ENCODE peak calls at places on chromosome 17, in nine cellular contexts. One of them, this sample, is unnamed.

GRCh38 chr17:75764711-75765421 is at the start of gene GALK1:
- DNase-seq in endodermal cell: peak
- DNase-seq in GM12878: no peak
- DNase-seq in NCI-H69: peak
- DNase-seq in MM.1S: peak
- DNase-seq in renal cortical epithelial cell: no peak
- DNase-seq in neural crest cell: peak
- DNase-seq in HEK293T: peak
- DNase-seq in thyroid gland: peak
- DNase-seq in this sample: peak

GRCh38 chr17:74497471-74497870 is 31.0 kb downstream of the CD300A start:
- DNase-seq in endodermal cell: no peak
- DNase-seq in GM12878: no peak
- DNase-seq in NCI-H69: no peak
- DNase-seq in MM.1S: no peak
- DNase-seq in renal cortical epithelial cell: no peak
- DNase-seq in neural crest cell: no peak
- DNase-seq in HEK293T: no peak
- DNase-seq in thyroid gland: no peak
- DNase-seq in this sample: no peak

GRCh38 chr17:64254755-64255154 is 8.3 kb downstream of the TEX2 start:
- DNase-seq in endodermal cell: no peak
- DNase-seq in GM12878: no peak
- DNase-seq in NCI-H69: no peak
- DNase-seq in MM.1S: no peak
- DNase-seq in renal cortical epithelial cell: no peak
- DNase-seq in neural crest cell: no peak
- DNase-seq in HEK293T: no peak
- DNase-seq in thyroid gland: peak
- DNase-seq in this sample: peak

GRCh38 chr17:7557825-7558543 is 566 bp upstream of the TNFSF13 start:
- DNase-seq in endodermal cell: peak
- DNase-seq in GM12878: no peak
- DNase-seq in NCI-H69: peak
- DNase-seq in MM.1S: peak
- DNase-seq in renal cortical epithelial cell: peak
- DNase-seq in neural crest cell: no peak
- DNase-seq in HEK293T: no peak
- DNase-seq in thyroid gland: peak
- DNase-seq in this sample: no peak

GRCh38 chr17:1154704-1155103 is 25.1 kb downstream of the ABR start:
- DNase-seq in endodermal cell: no peak
- DNase-seq in GM12878: no peak
- DNase-seq in NCI-H69: no peak
- DNase-seq in MM.1S: no peak
- DNase-seq in renal cortical epithelial cell: no peak
- DNase-seq in neural crest cell: no peak
- DNase-seq in HEK293T: no peak
- DNase-seq in thyroid gland: no peak
- DNase-seq in this sample: no peak

GRCh38 chr17:55705847-55706246 is 16.8 kb downstream of the TMEM100 start:
- DNase-seq in endodermal cell: peak
- DNase-seq in GM12878: peak
- DNase-seq in NCI-H69: peak
- DNase-seq in MM.1S: peak
- DNase-seq in renal cortical epithelial cell: peak
- DNase-seq in neural crest cell: no peak
- DNase-seq in HEK293T: no peak
- DNase-seq in thyroid gland: no peak
- DNase-seq in this sample: no peak

GRCh38 chr17:42422958-42423712 is at the start of gene CAVIN1:
- DNase-seq in endodermal cell: peak
- DNase-seq in GM12878: no peak
- DNase-seq in NCI-H69: peak
- DNase-seq in MM.1S: no peak
- DNase-seq in renal cortical epithelial cell: peak
- DNase-seq in neural crest cell: no peak
- DNase-seq in HEK293T: peak
- DNase-seq in thyroid gland: peak
- DNase-seq in this sample: peak

GRCh38 chr17:27760069-27760885 is 40.1 kb downstream of the NOS2 start:
- DNase-seq in endodermal cell: peak
- DNase-seq in GM12878: no peak
- DNase-seq in NCI-H69: peak
- DNase-seq in MM.1S: peak
- DNase-seq in renal cortical epithelial cell: peak
- DNase-seq in neural crest cell: peak
- DNase-seq in HEK293T: peak
- DNase-seq in thyroid gland: peak
- DNase-seq in this sample: peak

GRCh38 chr17:41547378-41547841 is 19.3 kb upstream of the KRT19 start:
- DNase-seq in endodermal cell: peak
- DNase-seq in GM12878: no peak
- DNase-seq in NCI-H69: peak
- DNase-seq in MM.1S: no peak
- DNase-seq in renal cortical epithelial cell: no peak
- DNase-seq in neural crest cell: no peak
- DNase-seq in HEK293T: no peak
- DNase-seq in thyroid gland: no peak
- DNase-seq in this sample: no peak

GRCh38 chr17:66304304-66305174 is 2.1 kb downstream of the PRKCA start:
- DNase-seq in endodermal cell: peak
- DNase-seq in GM12878: no peak
- DNase-seq in NCI-H69: peak
- DNase-seq in MM.1S: no peak
- DNase-seq in renal cortical epithelial cell: no peak
- DNase-seq in neural crest cell: no peak
- DNase-seq in HEK293T: peak
- DNase-seq in thyroid gland: no peak
- DNase-seq in this sample: peak

GRCh38 chr17:1732241-1733046 is 7.9 kb downstream of the WDR81 start:
- DNase-seq in endodermal cell: no peak
- DNase-seq in GM12878: no peak
- DNase-seq in NCI-H69: no peak
- DNase-seq in MM.1S: no peak
- DNase-seq in renal cortical epithelial cell: no peak
- DNase-seq in neural crest cell: no peak
- DNase-seq in HEK293T: no peak
- DNase-seq in thyroid gland: no peak
- DNase-seq in this sample: no peak

GRCh38 chr17:42748906-42749798 is 4.3 kb upstream of the EZH1 start:
- DNase-seq in endodermal cell: no peak
- DNase-seq in GM12878: no peak
- DNase-seq in NCI-H69: peak
- DNase-seq in MM.1S: no peak
- DNase-seq in renal cortical epithelial cell: no peak
- DNase-seq in neural crest cell: no peak
- DNase-seq in HEK293T: no peak
- DNase-seq in thyroid gland: no peak
- DNase-seq in this sample: no peak

GRCh38 chr17:75135452-75135851 is 3.9 kb upstream of the NT5C start:
- DNase-seq in endodermal cell: no peak
- DNase-seq in GM12878: no peak
- DNase-seq in NCI-H69: no peak
- DNase-seq in MM.1S: no peak
- DNase-seq in renal cortical epithelial cell: no peak
- DNase-seq in neural crest cell: no peak
- DNase-seq in HEK293T: no peak
- DNase-seq in thyroid gland: no peak
- DNase-seq in this sample: no peak

GRCh38 chr17:11853321-11854151 is 143.7 kb downstream of the ZNF18 start:
- DNase-seq in endodermal cell: no peak
- DNase-seq in GM12878: no peak
- DNase-seq in NCI-H69: no peak
- DNase-seq in MM.1S: no peak
- DNase-seq in renal cortical epithelial cell: no peak
- DNase-seq in neural crest cell: peak
- DNase-seq in HEK293T: no peak
- DNase-seq in thyroid gland: peak
- DNase-seq in this sample: no peak

GRCh38 chr17:4785311-4786110 is 653 bp downstream of the VMO1 start:
- DNase-seq in endodermal cell: peak
- DNase-seq in GM12878: no peak
- DNase-seq in NCI-H69: no peak
- DNase-seq in MM.1S: no peak
- DNase-seq in renal cortical epithelial cell: no peak
- DNase-seq in neural crest cell: no peak
- DNase-seq in HEK293T: no peak
- DNase-seq in thyroid gland: no peak
- DNase-seq in this sample: peak

GRCh38 chr17:78892520-78892919 is 10.5 kb downstream of the CEP295NL start:
- DNase-seq in endodermal cell: no peak
- DNase-seq in GM12878: no peak
- DNase-seq in NCI-H69: no peak
- DNase-seq in MM.1S: no peak
- DNase-seq in renal cortical epithelial cell: no peak
- DNase-seq in neural crest cell: no peak
- DNase-seq in HEK293T: no peak
- DNase-seq in thyroid gland: no peak
- DNase-seq in this sample: no peak

GRCh38 chr17:64780096-64781012 is 118.2 kb upstream of the SMURF2 start:
- DNase-seq in endodermal cell: peak
- DNase-seq in GM12878: no peak
- DNase-seq in NCI-H69: peak
- DNase-seq in MM.1S: peak
- DNase-seq in renal cortical epithelial cell: peak
- DNase-seq in neural crest cell: no peak
- DNase-seq in HEK293T: no peak
- DNase-seq in thyroid gland: peak
- DNase-seq in this sample: peak

This sample was measured in NCI-H82.